ENCODE peak calls at places on chromosomes 3 and 15, in six cellular contexts. One of them, this sample, is unnamed.

GRCh38 chr3:136250862-136251460 is 821 bp downstream of the PCCB start:
- DNase-seq in NB4: peak
- DNase-seq in right lobe of liver: peak
- DNase-seq in lower lobe of right lung: peak
- DNase-seq in psoas muscle: peak
- DNase-seq in cardiac muscle cell: peak
- DNase-seq in this sample: peak

GRCh38 chr3:58621086-58621830 is 44.1 kb upstream of the FAM107A start:
- DNase-seq in NB4: no peak
- DNase-seq in psoas muscle: no peak
- DNase-seq in cardiac muscle cell: no peak
- DNase-seq in lower lobe of right lung: no peak
- DNase-seq in right lobe of liver: no peak
- DNase-seq in this sample: no peak

GRCh38 chr3:194134757-194135515 is 1.0 kb upstream of the HES1 start:
- DNase-seq in cardiac muscle cell: peak
- DNase-seq in right lobe of liver: peak
- DNase-seq in NB4: peak
- DNase-seq in psoas muscle: peak
- DNase-seq in lower lobe of right lung: peak
- DNase-seq in this sample: peak

GRCh38 chr3:142915636-142916035 is 26.8 kb upstream of the PCOLCE2 start:
- DNase-seq in lower lobe of right lung: no peak
- DNase-seq in psoas muscle: no peak
- DNase-seq in NB4: no peak
- DNase-seq in right lobe of liver: no peak
- DNase-seq in cardiac muscle cell: no peak
- DNase-seq in this sample: no peak

GRCh38 chr3:182172534-182172933 is 460.8 kb downstream of the SOX2 start:
- DNase-seq in right lobe of liver: no peak
- DNase-seq in cardiac muscle cell: no peak
- DNase-seq in lower lobe of right lung: no peak
- DNase-seq in NB4: no peak
- DNase-seq in psoas muscle: no peak
- DNase-seq in this sample: no peak

GRCh38 chr3:197430961-197431910 is 124.5 kb downstream of the BDH1 start:
- DNase-seq in NB4: no peak
- DNase-seq in psoas muscle: no peak
- DNase-seq in right lobe of liver: no peak
- DNase-seq in cardiac muscle cell: peak
- DNase-seq in lower lobe of right lung: no peak
- DNase-seq in this sample: no peak

GRCh38 chr3:25532763-25533162 is 104.7 kb downstream of the RARB start:
- DNase-seq in psoas muscle: no peak
- DNase-seq in right lobe of liver: no peak
- DNase-seq in cardiac muscle cell: no peak
- DNase-seq in lower lobe of right lung: no peak
- DNase-seq in NB4: peak
- DNase-seq in this sample: no peak

GRCh38 chr3:188558343-188559068 is 404.5 kb downstream of the LPP start:
- DNase-seq in lower lobe of right lung: no peak
- DNase-seq in right lobe of liver: no peak
- DNase-seq in NB4: no peak
- DNase-seq in psoas muscle: no peak
- DNase-seq in cardiac muscle cell: no peak
- DNase-seq in this sample: no peak

GRCh38 chr3:149507491-149508324 is 33.2 kb downstream of the TM4SF4 start:
- DNase-seq in cardiac muscle cell: peak
- DNase-seq in NB4: peak
- DNase-seq in lower lobe of right lung: peak
- DNase-seq in right lobe of liver: no peak
- DNase-seq in psoas muscle: no peak
- DNase-seq in this sample: no peak

GRCh38 chr15:31487811-31488436 is 161.3 kb downstream of the KLF13 start:
- DNase-seq in right lobe of liver: no peak
- DNase-seq in NB4: peak
- DNase-seq in lower lobe of right lung: no peak
- DNase-seq in cardiac muscle cell: peak
- DNase-seq in psoas muscle: no peak
- DNase-seq in this sample: no peak

GRCh38 chr3:196486263-196486662 is 17.3 kb downstream of the RNF168 start:
- DNase-seq in psoas muscle: no peak
- DNase-seq in right lobe of liver: no peak
- DNase-seq in cardiac muscle cell: no peak
- DNase-seq in NB4: peak
- DNase-seq in lower lobe of right lung: no peak
- DNase-seq in this sample: no peak

GRCh38 chr3:53531749-53532148 is 37.3 kb downstream of the CACNA1D start:
- DNase-seq in lower lobe of right lung: no peak
- DNase-seq in cardiac muscle cell: no peak
- DNase-seq in NB4: no peak
- DNase-seq in psoas muscle: no peak
- DNase-seq in right lobe of liver: no peak
- DNase-seq in this sample: no peak

GRCh38 chr3:150430272-150430671 is 22.2 kb downstream of the TSC22D2 start:
- DNase-seq in NB4: no peak
- DNase-seq in right lobe of liver: no peak
- DNase-seq in psoas muscle: no peak
- DNase-seq in lower lobe of right lung: no peak
- DNase-seq in cardiac muscle cell: no peak
- DNase-seq in this sample: no peak

GRCh38 chr15:78023081-78023665 is 54.3 kb downstream of the TBC1D2B start:
- DNase-seq in cardiac muscle cell: no peak
- DNase-seq in lower lobe of right lung: no peak
- DNase-seq in NB4: no peak
- DNase-seq in right lobe of liver: no peak
- DNase-seq in psoas muscle: no peak
- DNase-seq in this sample: no peak

GRCh38 chr3:175751089-175751488 is 892.0 kb downstream of the NAALADL2 start:
- DNase-seq in right lobe of liver: no peak
- DNase-seq in psoas muscle: no peak
- DNase-seq in lower lobe of right lung: no peak
- DNase-seq in cardiac muscle cell: no peak
- DNase-seq in NB4: no peak
- DNase-seq in this sample: no peak

GRCh38 chr3:87771338-87772059 is 287.3 kb downstream of the CGGBP1 start:
- DNase-seq in lower lobe of right lung: no peak
- DNase-seq in NB4: peak
- DNase-seq in right lobe of liver: peak
- DNase-seq in cardiac muscle cell: peak
- DNase-seq in psoas muscle: no peak
- DNase-seq in this sample: peak

GRCh38 chr3:62186967-62187366 is 186.4 kb downstream of the FEZF2 start:
- DNase-seq in cardiac muscle cell: peak
- DNase-seq in NB4: peak
- DNase-seq in psoas muscle: no peak
- DNase-seq in lower lobe of right lung: no peak
- DNase-seq in right lobe of liver: no peak
- DNase-seq in this sample: no peak

GRCh38 chr3:57977755-57978715 is 30.2 kb upstream of the FLNB start:
- DNase-seq in lower lobe of right lung: no peak
- DNase-seq in right lobe of liver: no peak
- DNase-seq in NB4: no peak
- DNase-seq in cardiac muscle cell: no peak
- DNase-seq in psoas muscle: no peak
- DNase-seq in this sample: no peak

GRCh38 chr3:132016061-132017041 is 18.5 kb downstream of the CPNE4 start:
- DNase-seq in cardiac muscle cell: peak
- DNase-seq in right lobe of liver: no peak
- DNase-seq in NB4: no peak
- DNase-seq in psoas muscle: no peak
- DNase-seq in lower lobe of right lung: no peak
- DNase-seq in this sample: no peak

GRCh38 chr15:45919806-45920205 is 285.0 kb downstream of the SQOR start:
- DNase-seq in cardiac muscle cell: peak
- DNase-seq in right lobe of liver: no peak
- DNase-seq in lower lobe of right lung: peak
- DNase-seq in psoas muscle: no peak
- DNase-seq in NB4: no peak
- DNase-seq in this sample: no peak

GRCh38 chr3:100575704-100576103 is 33.7 kb upstream of the ADGRG7 start:
- DNase-seq in psoas muscle: no peak
- DNase-seq in NB4: no peak
- DNase-seq in right lobe of liver: no peak
- DNase-seq in cardiac muscle cell: no peak
- DNase-seq in lower lobe of right lung: no peak
- DNase-seq in this sample: no peak

GRCh38 chr15:46857103-46857502 is 860.2 kb upstream of the SEMA6D start:
- DNase-seq in cardiac muscle cell: no peak
- DNase-seq in lower lobe of right lung: no peak
- DNase-seq in right lobe of liver: no peak
- DNase-seq in psoas muscle: no peak
- DNase-seq in NB4: no peak
- DNase-seq in this sample: no peak

GRCh38 chr3:152402698-152403456 is 134.1 kb downstream of the MBNL1 start:
- DNase-seq in cardiac muscle cell: no peak
- DNase-seq in right lobe of liver: no peak
- DNase-seq in NB4: peak
- DNase-seq in psoas muscle: no peak
- DNase-seq in lower lobe of right lung: no peak
- DNase-seq in this sample: no peak

GRCh38 chr3:152404976-152405375 is 136.2 kb downstream of the MBNL1 start:
- DNase-seq in right lobe of liver: no peak
- DNase-seq in lower lobe of right lung: no peak
- DNase-seq in cardiac muscle cell: no peak
- DNase-seq in NB4: no peak
- DNase-seq in psoas muscle: no peak
- DNase-seq in this sample: no peak

GRCh38 chr3:152400912-152401311 is 132.2 kb downstream of the MBNL1 start:
- DNase-seq in lower lobe of right lung: no peak
- DNase-seq in right lobe of liver: no peak
- DNase-seq in psoas muscle: no peak
- DNase-seq in cardiac muscle cell: no peak
- DNase-seq in NB4: no peak
- DNase-seq in this sample: no peak

GRCh38 chr3:152403632-152404066 is 134.9 kb downstream of the MBNL1 start:
- DNase-seq in psoas muscle: peak
- DNase-seq in right lobe of liver: no peak
- DNase-seq in NB4: peak
- DNase-seq in cardiac muscle cell: no peak
- DNase-seq in lower lobe of right lung: peak
- DNase-seq in this sample: no peak

GRCh38 chr3:152405915-152406802 is 137.4 kb downstream of the MBNL1 start:
- DNase-seq in lower lobe of right lung: no peak
- DNase-seq in psoas muscle: no peak
- DNase-seq in right lobe of liver: no peak
- DNase-seq in NB4: peak
- DNase-seq in cardiac muscle cell: peak
- DNase-seq in this sample: no peak
- H3K4me3 ChIP-seq in lower lobe of right lung: peak
- H3K4me3 ChIP-seq in psoas muscle: peak
- H3K4me3 ChIP-seq in right lobe of liver: no peak
- H3K4me3 ChIP-seq in NB4: no peak
- H3K4me3 ChIP-seq in cardiac muscle cell: no peak
- H3K4me3 ChIP-seq in this sample: no peak

DNA sequence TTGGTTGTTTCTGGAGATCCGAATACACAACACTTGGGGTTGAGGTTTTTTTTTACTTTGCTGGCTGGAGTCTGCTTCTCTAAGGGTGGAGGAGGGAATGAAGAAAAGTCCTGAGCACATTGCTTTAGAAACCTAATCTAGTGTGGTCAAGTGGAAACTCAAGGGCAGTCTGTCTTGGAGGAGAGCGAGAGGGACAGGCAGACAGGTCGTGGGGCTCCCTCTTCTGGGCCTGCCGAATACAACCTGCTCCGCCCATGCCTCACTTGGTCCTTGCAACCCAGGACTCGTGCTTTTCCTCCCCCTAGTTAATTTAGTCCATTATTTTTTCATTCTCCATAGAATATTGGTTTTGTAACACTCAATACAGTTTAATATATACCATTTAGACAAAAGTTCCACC is 176.7 kb upstream of the LYSMD4 start:
- DNase-seq in lower lobe of right lung: no peak
- DNase-seq in right lobe of liver: no peak
- DNase-seq in psoas muscle: no peak
- DNase-seq in cardiac muscle cell: peak
- DNase-seq in NB4: peak
- DNase-seq in this sample: peak
- TF ChIP-seq CTCF in lower lobe of right lung: no peak
- TF ChIP-seq CTCF in right lobe of liver: no peak
- TF ChIP-seq CTCF in psoas muscle: no peak
- TF ChIP-seq CTCF in cardiac muscle cell: peak
- TF ChIP-seq CTCF in NB4: peak
- TF ChIP-seq CTCF in this sample: peak

GRCh38 chr3:111598139-111598538 is 3.0 kb upstream of the ZBED2 start:
- DNase-seq in psoas muscle: no peak
- DNase-seq in NB4: no peak
- DNase-seq in right lobe of liver: no peak
- DNase-seq in cardiac muscle cell: no peak
- DNase-seq in lower lobe of right lung: no peak
- DNase-seq in this sample: no peak
- H3K4me3 ChIP-seq in psoas muscle: no peak
- H3K4me3 ChIP-seq in NB4: no peak
- H3K4me3 ChIP-seq in right lobe of liver: no peak
- H3K4me3 ChIP-seq in cardiac muscle cell: no peak
- H3K4me3 ChIP-seq in lower lobe of right lung: no peak
- H3K4me3 ChIP-seq in this sample: no peak

GRCh38 chr3:85360742-85361387 is 402.1 kb downstream of the CADM2 start:
- DNase-seq in right lobe of liver: no peak
- DNase-seq in psoas muscle: peak
- DNase-seq in cardiac muscle cell: peak
- DNase-seq in NB4: peak
- DNase-seq in lower lobe of right lung: no peak
- DNase-seq in this sample: peak
- TF ChIP-seq CTCF in right lobe of liver: peak
- TF ChIP-seq CTCF in psoas muscle: peak
- TF ChIP-seq CTCF in cardiac muscle cell: peak
- TF ChIP-seq CTCF in NB4: peak
- TF ChIP-seq CTCF in lower lobe of right lung: peak
- TF ChIP-seq CTCF in this sample: peak

DNA sequence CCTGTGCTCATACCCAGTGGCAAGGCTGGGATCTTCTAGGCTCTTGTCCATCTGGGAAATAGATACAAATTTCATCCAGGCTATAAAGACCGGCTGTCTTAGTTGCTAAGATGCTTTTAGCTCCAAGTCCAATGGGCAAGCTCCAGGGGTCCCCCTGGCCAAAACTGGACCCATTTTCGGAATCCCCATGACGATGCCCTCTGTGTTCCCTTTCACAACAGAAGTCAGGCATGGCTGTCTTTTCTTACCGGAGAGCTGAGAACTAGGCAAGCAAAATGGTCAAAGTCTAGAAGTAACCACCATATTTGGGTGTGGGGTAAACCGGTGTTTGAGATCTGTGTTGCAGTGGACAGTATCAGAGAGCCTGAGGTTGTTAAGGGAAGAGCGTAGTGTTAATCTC is 1.0 kb downstream of the GLYCTK start:
- DNase-seq in lower lobe of right lung: no peak
- DNase-seq in cardiac muscle cell: no peak
- DNase-seq in right lobe of liver: no peak
- DNase-seq in psoas muscle: no peak
- DNase-seq in NB4: no peak
- DNase-seq in this sample: no peak
- H3K4me3 ChIP-seq in lower lobe of right lung: peak
- H3K4me3 ChIP-seq in cardiac muscle cell: peak
- H3K4me3 ChIP-seq in right lobe of liver: peak
- H3K4me3 ChIP-seq in psoas muscle: peak
- H3K4me3 ChIP-seq in NB4: peak
- H3K4me3 ChIP-seq in this sample: peak